ENCODE peak calls at places on chromosomes 3 and 15, in seven cellular contexts. S is aorta, A is keratinocyte, J is psoas muscle, H is body of pancreas, Y is AG04449, L is AG10803. O is an unnamed sample.

GRCh38 chr3:16102905-16103364 is 71.5 kb upstream of the GALNT15 start:
- DNase-seq in A (no peak), J (no peak), Y (peak; percentile 88), H (no peak), L (peak; percentile 94), S (no peak), O (no peak)

GRCh38 chr3:134809412-134810051 is 14.5 kb downstream of the EPHB1 start:
- DNase-seq in H (no peak), A (no peak), S (no peak), J (no peak), L (no peak), Y (no peak), O (no peak)

GRCh38 chr3:155512175-155512866 is 218.8 kb upstream of the STRIT1 start:
- DNase-seq in J (no peak), H (no peak), Y (no peak), A (no peak), S (no peak), L (no peak), O (no peak)

GRCh38 chr3:65288781-65289180 is 601.0 kb upstream of the ADAMTS9 start:
- DNase-seq in J (no peak), L (no peak), Y (no peak), A (no peak), S (no peak), H (no peak), O (no peak)

GRCh38 chr3:39021029-39021428 is 30.7 kb downstream of the SCN11A start:
- DNase-seq in S (no peak), H (no peak), Y (no peak), L (no peak), J (no peak), A (no peak), O (no peak)

GRCh38 chr3:185409957-185410356 is 47.0 kb downstream of the MAP3K13 start:
- DNase-seq in A (no peak), H (no peak), L (no peak), J (no peak), Y (no peak), S (no peak), O (no peak)

GRCh38 chr3:195893121-195893449 is 15.3 kb downstream of the TNK2 start:
- DNase-seq in Y (no peak), H (peak; percentile 78), L (no peak), J (peak; percentile 87), S (peak; percentile 89), A (no peak), O (no peak)

GRCh38 chr3:66011098-66011655 is 27.5 kb downstream of the MAGI1 start:
- DNase-seq in Y (no peak), A (no peak), S (no peak), L (no peak), H (no peak), J (no peak), O (no peak)

GRCh38 chr3:71570453-71571038 is 13.0 kb downstream of the FOXP1 start:
- DNase-seq in J (no peak), A (no peak), S (no peak), Y (no peak), L (peak; percentile 68), H (no peak), O (no peak)

GRCh38 chr3:146080578-146080977 is 80.4 kb downstream of the PLOD2 start:
- DNase-seq in L (no peak), H (no peak), A (no peak), J (no peak), Y (no peak), S (no peak), O (no peak)

GRCh38 chr3:157532529-157533297 is 29.5 kb upstream of the VEPH1 start:
- DNase-seq in Y (peak; percentile 71), S (no peak), A (peak; percentile 25), H (peak; percentile 49), J (no peak), L (peak; percentile 93), O (no peak)

GRCh38 chr3:186986811-186987210 is 56.5 kb downstream of the ST6GAL1 start:
- DNase-seq in J (no peak), H (no peak), S (no peak), L (no peak), Y (no peak), A (no peak), O (no peak)

GRCh38 chr15:84804005-84804803 is 13.0 kb upstream of the ALPK3 start:
- DNase-seq in J (no peak), Y (no peak), H (no peak), L (no peak), A (no peak), S (no peak), O (no peak)
- H3K4me3 ChIP-seq in J (no peak overlapping the region), Y (no peak overlapping the region), H (no peak overlapping the region), L (no peak overlapping the region), A (no peak overlapping the region), S (no peak overlapping the region), O (no peak overlapping the region)

GRCh38 chr3:176584413-176585176 is 612.7 kb downstream of the TBL1XR1 start:
- DNase-seq in H (no peak), A (no peak), S (no peak), J (no peak), L (peak; percentile 69), Y (no peak), O (no peak)
- H3K4me3 ChIP-seq in H (no peak overlapping the region), A (no peak overlapping the region), S (no peak overlapping the region), J (no peak overlapping the region), L (no peak overlapping the region), Y (no peak overlapping the region), O (no peak overlapping the region)

GRCh38 chr3:143217283-143217682 is 97.7 kb downstream of the CHST2 start:
- DNase-seq in A (no peak), L (no peak), J (no peak), Y (no peak), S (no peak), H (no peak), O (no peak)

GRCh38 chr3:143220745-143221144 is 101.2 kb downstream of the CHST2 start:
- DNase-seq in A (no peak), L (no peak), S (no peak), H (no peak), J (no peak), Y (no peak), O (no peak)

GRCh38 chr3:143218176-143218575 is 98.6 kb downstream of the CHST2 start:
- DNase-seq in A (no peak), Y (no peak), L (no peak), H (no peak), J (no peak), S (no peak), O (no peak)

GRCh38 chr3:143221446-143221845 is 101.9 kb downstream of the CHST2 start:
- DNase-seq in S (no peak), J (no peak), A (no peak), L (no peak), Y (no peak), H (no peak), O (no peak)

DNA sequence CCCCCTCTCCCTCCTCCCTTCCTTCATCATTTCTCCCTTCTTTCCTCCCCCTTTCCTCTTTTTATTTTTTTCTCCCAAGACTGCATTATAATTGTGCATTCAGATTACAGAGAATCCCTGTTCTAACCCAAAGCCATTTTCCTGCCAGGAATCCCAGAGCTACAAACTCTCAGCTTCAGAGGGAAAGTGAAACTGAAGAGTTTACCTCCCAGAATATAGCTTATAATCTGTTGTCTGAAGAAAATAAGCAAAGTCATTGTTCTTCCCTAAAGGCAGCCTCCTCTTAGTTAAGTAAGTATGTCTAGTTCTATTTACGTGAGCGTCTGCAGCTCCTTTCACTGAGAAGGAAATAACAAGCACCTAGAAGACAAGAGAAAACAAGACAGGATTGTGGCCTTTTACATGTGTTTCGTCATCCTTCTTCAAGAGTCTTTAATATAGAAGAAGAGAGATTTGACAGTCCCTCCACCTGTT is 97.2 kb downstream of the CHST2 start:
- DNase-seq in S (no peak), A (no peak), Y (no peak), L (peak; percentile 7), J (no peak), H (no peak), O (no peak)
- H3K4me3 ChIP-seq in S (no peak overlapping the region), A (no peak overlapping the region), Y (no peak overlapping the region), L (no peak overlapping the region), J (no peak overlapping the region), H (no peak overlapping the region), O (no peak overlapping the region)

GRCh38 chr3:108222813-108223307 is 636 bp upstream of the IFT57 start:
- DNase-seq in L (no peak), H (no peak), A (no peak), Y (no peak), J (no peak), S (no peak), O (no peak)

GRCh38 chr3:108223928-108224327 is 1.7 kb upstream of the IFT57 start:
- DNase-seq in A (no peak), S (no peak), J (no peak), L (peak; percentile 29), H (no peak), Y (no peak), O (no peak)

GRCh38 chr3:108221403-108221802 is 821 bp downstream of the IFT57 start:
- DNase-seq in A (no peak), H (no peak), Y (no peak), S (no peak), J (no peak), L (no peak), O (no peak)

GRCh38 chr3:108219336-108219735 is 2.9 kb downstream of the IFT57 start:
- DNase-seq in L (no peak), A (no peak), S (no peak), Y (no peak), H (no peak), J (no peak), O (no peak)

DNA sequence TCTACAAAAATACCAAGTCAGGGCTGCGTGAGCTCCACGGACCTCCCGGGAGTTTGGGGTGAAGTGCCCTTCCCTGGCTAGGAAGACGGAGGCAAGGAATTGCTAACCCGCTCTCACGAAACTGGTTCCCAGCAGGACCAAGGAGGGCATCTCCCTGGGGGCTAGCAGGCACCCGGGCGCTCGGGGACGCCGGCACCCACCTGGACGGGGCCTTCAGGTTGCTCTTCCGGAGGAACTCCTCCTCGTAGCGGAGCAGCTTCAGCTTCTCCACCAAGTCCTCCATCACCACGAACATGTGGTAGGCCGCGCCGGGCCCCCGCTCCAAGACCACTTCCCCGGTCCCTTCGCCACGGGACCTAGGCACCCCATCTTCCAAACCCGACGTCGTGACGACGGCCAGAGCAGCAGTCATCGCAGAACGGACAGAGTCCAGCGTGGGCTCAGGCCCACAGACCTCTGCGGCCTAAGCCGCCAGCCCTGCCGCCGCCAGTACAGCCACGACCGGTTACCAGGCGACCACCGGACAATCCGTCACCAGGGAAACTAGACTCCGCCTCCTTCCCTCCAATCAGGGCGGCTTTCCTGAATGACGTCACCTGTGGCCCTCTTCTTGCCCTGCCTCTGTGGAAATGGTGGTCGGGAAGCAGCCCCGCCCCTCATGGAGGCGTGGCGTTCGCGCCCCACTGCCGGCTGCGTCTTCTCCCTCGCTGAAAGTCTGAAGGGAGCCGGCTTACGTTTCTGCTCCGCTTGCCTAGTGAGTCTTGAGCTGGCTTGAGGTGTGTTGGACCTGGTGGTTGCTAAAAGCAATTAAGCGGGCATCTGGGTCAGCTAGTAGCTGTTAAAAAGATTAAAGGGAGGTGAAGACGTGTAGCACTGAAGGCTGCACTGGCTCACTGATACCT is at the start of gene IFT57:
- DNase-seq in A (peak; percentile 63), S (peak; percentile 97), Y (peak; percentile 79), H (peak; percentile 98), L (peak; percentile 97), J (peak; percentile 97), O (peak; percentile 96)
- H3K4me3 ChIP-seq in A (peak within 1 kb of the TSS; percentile 68), S (peak within 1 kb of the TSS; percentile 85), Y (peak within 1 kb of the TSS; percentile 84), H (peak within 1 kb of the TSS; percentile 71), L (peak within 1 kb of the TSS; percentile 86), J (peak within 1 kb of the TSS; percentile 89), O (peak within 1 kb of the TSS; percentile 77)

GRCh38 chr3:29695201-29695904 is 414.5 kb downstream of the RBMS3 start:
- DNase-seq in H (no peak), A (no peak), L (peak; percentile 99), Y (peak; percentile 74), S (no peak), J (no peak), O (no peak)
- H3K4me3 ChIP-seq in H (no peak overlapping the region), A (no peak overlapping the region), L (peak overlapping the region; percentile 11), Y (no peak overlapping the region), S (no peak overlapping the region), J (no peak overlapping the region), O (no peak overlapping the region)